ENCODE peak calls at places on chromosomes 6 and 20, in five cellular contexts. One of them, this sample, is unnamed.

GRCh38 chr6:125780540-125781306 is 10.0 kb upstream of the NCOA7 start:
- DNase-seq in GM23248: peak
- DNase-seq in kidney tubule cell: peak
- DNase-seq in AG08395: peak
- DNase-seq in stimulated activated CD8-positive, alpha-beta memory T cell treated with anti-CD3 and anti-CD28 coated beads, Interleukin-12 subunit alpha, Interleukin-12 subunit beta, amount 100 ng/mL, for 1 hour: peak
- DNase-seq in this sample: peak

GRCh38 chr6:81612136-81612535 is 140.3 kb downstream of the TENT5A start:
- DNase-seq in GM23248: peak
- DNase-seq in kidney tubule cell: no peak
- DNase-seq in stimulated activated CD8-positive, alpha-beta memory T cell treated with anti-CD3 and anti-CD28 coated beads, Interleukin-12 subunit alpha, Interleukin-12 subunit beta, amount 100 ng/mL, for 1 hour: no peak
- DNase-seq in AG08395: no peak
- DNase-seq in this sample: no peak

GRCh38 chr6:166476634-166477215 is 94.0 kb upstream of the MPC1 start:
- DNase-seq in AG08395: no peak
- DNase-seq in GM23248: no peak
- DNase-seq in kidney tubule cell: no peak
- DNase-seq in stimulated activated CD8-positive, alpha-beta memory T cell treated with anti-CD3 and anti-CD28 coated beads, Interleukin-12 subunit alpha, Interleukin-12 subunit beta, amount 100 ng/mL, for 1 hour: no peak
- DNase-seq in this sample: peak

GRCh38 chr6:134482585-134483346 is 164.9 kb upstream of the SGK1 start:
- DNase-seq in stimulated activated CD8-positive, alpha-beta memory T cell treated with anti-CD3 and anti-CD28 coated beads, Interleukin-12 subunit alpha, Interleukin-12 subunit beta, amount 100 ng/mL, for 1 hour: no peak
- DNase-seq in GM23248: no peak
- DNase-seq in kidney tubule cell: no peak
- DNase-seq in AG08395: no peak
- DNase-seq in this sample: no peak

GRCh38 chr6:37454420-37455125 is 21.6 kb downstream of the CMTR1 start:
- DNase-seq in kidney tubule cell: no peak
- DNase-seq in stimulated activated CD8-positive, alpha-beta memory T cell treated with anti-CD3 and anti-CD28 coated beads, Interleukin-12 subunit alpha, Interleukin-12 subunit beta, amount 100 ng/mL, for 1 hour: no peak
- DNase-seq in AG08395: peak
- DNase-seq in GM23248: peak
- DNase-seq in this sample: no peak

GRCh38 chr6:161554883-161555282 is 281.0 kb upstream of the AGPAT4 start:
- DNase-seq in AG08395: no peak
- DNase-seq in stimulated activated CD8-positive, alpha-beta memory T cell treated with anti-CD3 and anti-CD28 coated beads, Interleukin-12 subunit alpha, Interleukin-12 subunit beta, amount 100 ng/mL, for 1 hour: no peak
- DNase-seq in kidney tubule cell: no peak
- DNase-seq in GM23248: no peak
- DNase-seq in this sample: no peak

GRCh38 chr6:168215121-168215808 is 104.3 kb downstream of the DACT2 start:
- DNase-seq in stimulated activated CD8-positive, alpha-beta memory T cell treated with anti-CD3 and anti-CD28 coated beads, Interleukin-12 subunit alpha, Interleukin-12 subunit beta, amount 100 ng/mL, for 1 hour: no peak
- DNase-seq in AG08395: no peak
- DNase-seq in GM23248: no peak
- DNase-seq in kidney tubule cell: no peak
- DNase-seq in this sample: peak

GRCh38 chr6:148771212-148771601 is 24.4 kb downstream of the UST start:
- DNase-seq in kidney tubule cell: no peak
- DNase-seq in GM23248: no peak
- DNase-seq in AG08395: no peak
- DNase-seq in stimulated activated CD8-positive, alpha-beta memory T cell treated with anti-CD3 and anti-CD28 coated beads, Interleukin-12 subunit alpha, Interleukin-12 subunit beta, amount 100 ng/mL, for 1 hour: no peak
- DNase-seq in this sample: no peak

GRCh38 chr6:169763881-169764280 is 12.5 kb downstream of the ERMARD start:
- DNase-seq in GM23248: no peak
- DNase-seq in AG08395: no peak
- DNase-seq in stimulated activated CD8-positive, alpha-beta memory T cell treated with anti-CD3 and anti-CD28 coated beads, Interleukin-12 subunit alpha, Interleukin-12 subunit beta, amount 100 ng/mL, for 1 hour: no peak
- DNase-seq in kidney tubule cell: no peak
- DNase-seq in this sample: no peak

GRCh38 chr6:145787688-145788087 is 26.9 kb downstream of the FBXO30 start:
- DNase-seq in GM23248: no peak
- DNase-seq in stimulated activated CD8-positive, alpha-beta memory T cell treated with anti-CD3 and anti-CD28 coated beads, Interleukin-12 subunit alpha, Interleukin-12 subunit beta, amount 100 ng/mL, for 1 hour: no peak
- DNase-seq in AG08395: no peak
- DNase-seq in kidney tubule cell: no peak
- DNase-seq in this sample: no peak

GRCh38 chr6:28506807-28507475 is 8.7 kb downstream of the GPX6 start:
- DNase-seq in GM23248: no peak
- DNase-seq in kidney tubule cell: no peak
- DNase-seq in stimulated activated CD8-positive, alpha-beta memory T cell treated with anti-CD3 and anti-CD28 coated beads, Interleukin-12 subunit alpha, Interleukin-12 subunit beta, amount 100 ng/mL, for 1 hour: no peak
- DNase-seq in AG08395: no peak
- DNase-seq in this sample: no peak

GRCh38 chr20:51731771-51732453 is 36.3 kb downstream of the ATP9A start:
- DNase-seq in GM23248: peak
- DNase-seq in AG08395: no peak
- DNase-seq in stimulated activated CD8-positive, alpha-beta memory T cell treated with anti-CD3 and anti-CD28 coated beads, Interleukin-12 subunit alpha, Interleukin-12 subunit beta, amount 100 ng/mL, for 1 hour: no peak
- DNase-seq in kidney tubule cell: no peak
- DNase-seq in this sample: no peak

GRCh38 chr6:144232434-144233223 is 52.5 kb upstream of the UTRN start:
- DNase-seq in GM23248: no peak
- DNase-seq in AG08395: no peak
- DNase-seq in stimulated activated CD8-positive, alpha-beta memory T cell treated with anti-CD3 and anti-CD28 coated beads, Interleukin-12 subunit alpha, Interleukin-12 subunit beta, amount 100 ng/mL, for 1 hour: no peak
- DNase-seq in kidney tubule cell: no peak
- DNase-seq in this sample: no peak

GRCh38 chr6:29815118-29815750 is 12.4 kb upstream of the HLA-G start:
- DNase-seq in AG08395: no peak
- DNase-seq in stimulated activated CD8-positive, alpha-beta memory T cell treated with anti-CD3 and anti-CD28 coated beads, Interleukin-12 subunit alpha, Interleukin-12 subunit beta, amount 100 ng/mL, for 1 hour: no peak
- DNase-seq in kidney tubule cell: no peak
- DNase-seq in GM23248: no peak
- DNase-seq in this sample: no peak

GRCh38 chr20:57653546-57653900 is 33.3 kb upstream of the ZBP1 start:
- DNase-seq in GM23248: no peak
- DNase-seq in kidney tubule cell: no peak
- DNase-seq in AG08395: no peak
- DNase-seq in stimulated activated CD8-positive, alpha-beta memory T cell treated with anti-CD3 and anti-CD28 coated beads, Interleukin-12 subunit alpha, Interleukin-12 subunit beta, amount 100 ng/mL, for 1 hour: no peak
- DNase-seq in this sample: peak

GRCh38 chr6:170080828-170081368 is 210.0 kb downstream of the DLL1 start:
- DNase-seq in kidney tubule cell: no peak
- DNase-seq in GM23248: no peak
- DNase-seq in stimulated activated CD8-positive, alpha-beta memory T cell treated with anti-CD3 and anti-CD28 coated beads, Interleukin-12 subunit alpha, Interleukin-12 subunit beta, amount 100 ng/mL, for 1 hour: no peak
- DNase-seq in AG08395: no peak
- DNase-seq in this sample: peak

GRCh38 chr20:36399969-36400545 is 93.9 kb downstream of the DLGAP4 start:
- DNase-seq in AG08395: peak
- DNase-seq in GM23248: no peak
- DNase-seq in stimulated activated CD8-positive, alpha-beta memory T cell treated with anti-CD3 and anti-CD28 coated beads, Interleukin-12 subunit alpha, Interleukin-12 subunit beta, amount 100 ng/mL, for 1 hour: no peak
- DNase-seq in kidney tubule cell: no peak
- DNase-seq in this sample: no peak

GRCh38 chr20:46939031-46939430 is 44.4 kb downstream of the EYA2 start:
- DNase-seq in kidney tubule cell: peak
- DNase-seq in GM23248: peak
- DNase-seq in stimulated activated CD8-positive, alpha-beta memory T cell treated with anti-CD3 and anti-CD28 coated beads, Interleukin-12 subunit alpha, Interleukin-12 subunit beta, amount 100 ng/mL, for 1 hour: no peak
- DNase-seq in AG08395: no peak
- DNase-seq in this sample: peak

GRCh38 chr6:138485586-138486248 is 13.6 kb downstream of the NHSL1 start:
- DNase-seq in stimulated activated CD8-positive, alpha-beta memory T cell treated with anti-CD3 and anti-CD28 coated beads, Interleukin-12 subunit alpha, Interleukin-12 subunit beta, amount 100 ng/mL, for 1 hour: no peak
- DNase-seq in kidney tubule cell: no peak
- DNase-seq in GM23248: no peak
- DNase-seq in AG08395: no peak
- DNase-seq in this sample: no peak

GRCh38 chr6:56663344-56663743 is 20.7 kb upstream of the DST start:
- DNase-seq in kidney tubule cell: peak
- DNase-seq in GM23248: peak
- DNase-seq in stimulated activated CD8-positive, alpha-beta memory T cell treated with anti-CD3 and anti-CD28 coated beads, Interleukin-12 subunit alpha, Interleukin-12 subunit beta, amount 100 ng/mL, for 1 hour: no peak
- DNase-seq in AG08395: no peak
- DNase-seq in this sample: no peak

GRCh38 chr6:46954819-46955520 is 33.2 kb upstream of the ADGRF5 start:
- DNase-seq in GM23248: no peak
- DNase-seq in kidney tubule cell: no peak
- DNase-seq in stimulated activated CD8-positive, alpha-beta memory T cell treated with anti-CD3 and anti-CD28 coated beads, Interleukin-12 subunit alpha, Interleukin-12 subunit beta, amount 100 ng/mL, for 1 hour: no peak
- DNase-seq in AG08395: no peak
- DNase-seq in this sample: no peak

GRCh38 chr6:75893776-75894152 is 144.7 kb downstream of the MYO6 start:
- DNase-seq in stimulated activated CD8-positive, alpha-beta memory T cell treated with anti-CD3 and anti-CD28 coated beads, Interleukin-12 subunit alpha, Interleukin-12 subunit beta, amount 100 ng/mL, for 1 hour: no peak
- DNase-seq in AG08395: no peak
- DNase-seq in kidney tubule cell: no peak
- DNase-seq in GM23248: peak
- DNase-seq in this sample: no peak

GRCh38 chr6:42239736-42240375 is 22.2 kb upstream of the MRPS10 start:
- DNase-seq in kidney tubule cell: no peak
- DNase-seq in AG08395: peak
- DNase-seq in GM23248: peak
- DNase-seq in stimulated activated CD8-positive, alpha-beta memory T cell treated with anti-CD3 and anti-CD28 coated beads, Interleukin-12 subunit alpha, Interleukin-12 subunit beta, amount 100 ng/mL, for 1 hour: no peak
- DNase-seq in this sample: peak

GRCh38 chr20:5845686-5846651 is 95.8 kb downstream of the SHLD1 start:
- DNase-seq in stimulated activated CD8-positive, alpha-beta memory T cell treated with anti-CD3 and anti-CD28 coated beads, Interleukin-12 subunit alpha, Interleukin-12 subunit beta, amount 100 ng/mL, for 1 hour: no peak
- DNase-seq in kidney tubule cell: no peak
- DNase-seq in AG08395: peak
- DNase-seq in GM23248: peak
- DNase-seq in this sample: no peak

GRCh38 chr6:34148864-34149810 is 3.2 kb upstream of the GRM4 start:
- DNase-seq in stimulated activated CD8-positive, alpha-beta memory T cell treated with anti-CD3 and anti-CD28 coated beads, Interleukin-12 subunit alpha, Interleukin-12 subunit beta, amount 100 ng/mL, for 1 hour: no peak
- DNase-seq in kidney tubule cell: no peak
- DNase-seq in GM23248: no peak
- DNase-seq in AG08395: no peak
- DNase-seq in this sample: peak

This sample was measured in osteoblast.